ENCODE peak calls at places on chromosomes 2 and 18, in ten cellular contexts. One of them, this sample, is unnamed.

GRCh38 chr2:59528525-59528924 is 1024.9 kb downstream of the BCL11A start:
- DNase-seq in left lung: no peak
- DNase-seq in fibroblast of pulmonary artery: no peak
- DNase-seq in cardiac muscle cell: no peak
- DNase-seq in heart right ventricle: no peak
- DNase-seq in fibroblast of lung: no peak
- DNase-seq in epithelial cell of proximal tubule: no peak
- DNase-seq in GM13976: no peak
- DNase-seq in psoas muscle: no peak
- DNase-seq in progenitor cell of endocrine pancreas: no peak
- DNase-seq in this sample: no peak

GRCh38 chr2:241640165-241640795 is 2.8 kb downstream of the ATG4B start:
- DNase-seq in left lung: no peak
- DNase-seq in fibroblast of pulmonary artery: no peak
- DNase-seq in cardiac muscle cell: no peak
- DNase-seq in heart right ventricle: no peak
- DNase-seq in fibroblast of lung: no peak
- DNase-seq in epithelial cell of proximal tubule: no peak
- DNase-seq in GM13976: no peak
- DNase-seq in psoas muscle: no peak
- DNase-seq in progenitor cell of endocrine pancreas: no peak
- DNase-seq in this sample: no peak

GRCh38 chr2:153222231-153223165 is 256.1 kb downstream of the RPRM start:
- DNase-seq in left lung: no peak
- DNase-seq in fibroblast of pulmonary artery: no peak
- DNase-seq in cardiac muscle cell: no peak
- DNase-seq in heart right ventricle: no peak
- DNase-seq in fibroblast of lung: no peak
- DNase-seq in epithelial cell of proximal tubule: no peak
- DNase-seq in GM13976: no peak
- DNase-seq in psoas muscle: no peak
- DNase-seq in progenitor cell of endocrine pancreas: no peak
- DNase-seq in this sample: no peak

GRCh38 chr2:69191672-69192071 is 178.7 kb downstream of the ANTXR1 start:
- DNase-seq in left lung: no peak
- DNase-seq in fibroblast of pulmonary artery: no peak
- DNase-seq in cardiac muscle cell: no peak
- DNase-seq in heart right ventricle: no peak
- DNase-seq in fibroblast of lung: no peak
- DNase-seq in epithelial cell of proximal tubule: no peak
- DNase-seq in GM13976: no peak
- DNase-seq in psoas muscle: no peak
- DNase-seq in progenitor cell of endocrine pancreas: no peak
- DNase-seq in this sample: no peak

GRCh38 chr18:61334491-61334850 is 1.2 kb downstream of the CDH20 start:
- DNase-seq in left lung: peak; percentile 10
- DNase-seq in fibroblast of pulmonary artery: no peak
- DNase-seq in cardiac muscle cell: no peak
- DNase-seq in heart right ventricle: no peak
- DNase-seq in fibroblast of lung: peak; percentile 3
- DNase-seq in epithelial cell of proximal tubule: no peak
- DNase-seq in GM13976: no peak
- DNase-seq in psoas muscle: no peak
- DNase-seq in progenitor cell of endocrine pancreas: no peak
- DNase-seq in this sample: no peak

GRCh38 chr18:78967692-78968091 is 11.9 kb upstream of the SALL3 start:
- DNase-seq in left lung: no peak
- DNase-seq in fibroblast of pulmonary artery: no peak
- DNase-seq in cardiac muscle cell: no peak
- DNase-seq in heart right ventricle: no peak
- DNase-seq in fibroblast of lung: no peak
- DNase-seq in epithelial cell of proximal tubule: no peak
- DNase-seq in GM13976: no peak
- DNase-seq in psoas muscle: no peak
- DNase-seq in progenitor cell of endocrine pancreas: no peak
- DNase-seq in this sample: no peak

GRCh38 chr18:7535436-7536190 is 31.5 kb upstream of the PTPRM start:
- DNase-seq in left lung: no peak
- DNase-seq in fibroblast of pulmonary artery: no peak
- DNase-seq in cardiac muscle cell: no peak
- DNase-seq in heart right ventricle: no peak
- DNase-seq in fibroblast of lung: no peak
- DNase-seq in epithelial cell of proximal tubule: no peak
- DNase-seq in GM13976: no peak
- DNase-seq in psoas muscle: no peak
- DNase-seq in progenitor cell of endocrine pancreas: no peak
- DNase-seq in this sample: no peak

GRCh38 chr2:159035790-159036411 is 67.5 kb downstream of the TANC1 start:
- DNase-seq in left lung: no peak
- DNase-seq in fibroblast of pulmonary artery: peak; percentile 59
- DNase-seq in cardiac muscle cell: peak; percentile 68
- DNase-seq in heart right ventricle: no peak
- DNase-seq in fibroblast of lung: peak; percentile 33
- DNase-seq in epithelial cell of proximal tubule: peak; percentile 40
- DNase-seq in GM13976: no peak
- DNase-seq in psoas muscle: no peak
- DNase-seq in progenitor cell of endocrine pancreas: no peak
- DNase-seq in this sample: no peak

GRCh38 chr2:121596221-121597080 is 52.8 kb downstream of the CLASP1 start:
- DNase-seq in left lung: no peak
- DNase-seq in fibroblast of pulmonary artery: peak; percentile 66
- DNase-seq in cardiac muscle cell: peak; percentile 37
- DNase-seq in heart right ventricle: peak; percentile 47
- DNase-seq in fibroblast of lung: peak; percentile 70
- DNase-seq in epithelial cell of proximal tubule: peak; percentile 61
- DNase-seq in GM13976: peak; percentile 41
- DNase-seq in psoas muscle: no peak
- DNase-seq in progenitor cell of endocrine pancreas: no peak
- DNase-seq in this sample: peak; percentile 7

GRCh38 chr2:47566207-47566858 is 163.4 kb downstream of the MSH2 start:
- DNase-seq in left lung: no peak
- DNase-seq in fibroblast of pulmonary artery: no peak
- DNase-seq in cardiac muscle cell: no peak
- DNase-seq in heart right ventricle: no peak
- DNase-seq in fibroblast of lung: no peak
- DNase-seq in epithelial cell of proximal tubule: no peak
- DNase-seq in GM13976: no peak
- DNase-seq in psoas muscle: no peak
- DNase-seq in progenitor cell of endocrine pancreas: no peak
- DNase-seq in this sample: no peak

GRCh38 chr18:77320960-77321559 is 71.4 kb downstream of the GALR1 start:
- DNase-seq in left lung: no peak
- DNase-seq in fibroblast of pulmonary artery: no peak
- DNase-seq in cardiac muscle cell: peak; percentile 60
- DNase-seq in heart right ventricle: no peak
- DNase-seq in fibroblast of lung: no peak
- DNase-seq in epithelial cell of proximal tubule: no peak
- DNase-seq in GM13976: no peak
- DNase-seq in psoas muscle: no peak
- DNase-seq in progenitor cell of endocrine pancreas: no peak
- DNase-seq in this sample: no peak

GRCh38 chr2:71784734-71785549 is 331.6 kb downstream of the DYSF start:
- DNase-seq in left lung: no peak
- DNase-seq in fibroblast of pulmonary artery: no peak
- DNase-seq in cardiac muscle cell: no peak
- DNase-seq in heart right ventricle: peak; percentile 2
- DNase-seq in fibroblast of lung: no peak
- DNase-seq in epithelial cell of proximal tubule: no peak
- DNase-seq in GM13976: peak; percentile 25
- DNase-seq in psoas muscle: no peak
- DNase-seq in progenitor cell of endocrine pancreas: peak; percentile 3
- DNase-seq in this sample: no peak
- TF ChIP-seq CTCF in left lung: no peak
- TF ChIP-seq CTCF in fibroblast of pulmonary artery: no peak
- TF ChIP-seq CTCF in cardiac muscle cell: no peak
- TF ChIP-seq CTCF in heart right ventricle: no peak
- TF ChIP-seq CTCF in fibroblast of lung: no peak
- TF ChIP-seq CTCF in epithelial cell of proximal tubule: no peak
- TF ChIP-seq CTCF in GM13976: no peak
- TF ChIP-seq CTCF in psoas muscle: peak; percentile 12
- TF ChIP-seq CTCF in progenitor cell of endocrine pancreas: no peak
- TF ChIP-seq CTCF in this sample: no peak

DNA sequence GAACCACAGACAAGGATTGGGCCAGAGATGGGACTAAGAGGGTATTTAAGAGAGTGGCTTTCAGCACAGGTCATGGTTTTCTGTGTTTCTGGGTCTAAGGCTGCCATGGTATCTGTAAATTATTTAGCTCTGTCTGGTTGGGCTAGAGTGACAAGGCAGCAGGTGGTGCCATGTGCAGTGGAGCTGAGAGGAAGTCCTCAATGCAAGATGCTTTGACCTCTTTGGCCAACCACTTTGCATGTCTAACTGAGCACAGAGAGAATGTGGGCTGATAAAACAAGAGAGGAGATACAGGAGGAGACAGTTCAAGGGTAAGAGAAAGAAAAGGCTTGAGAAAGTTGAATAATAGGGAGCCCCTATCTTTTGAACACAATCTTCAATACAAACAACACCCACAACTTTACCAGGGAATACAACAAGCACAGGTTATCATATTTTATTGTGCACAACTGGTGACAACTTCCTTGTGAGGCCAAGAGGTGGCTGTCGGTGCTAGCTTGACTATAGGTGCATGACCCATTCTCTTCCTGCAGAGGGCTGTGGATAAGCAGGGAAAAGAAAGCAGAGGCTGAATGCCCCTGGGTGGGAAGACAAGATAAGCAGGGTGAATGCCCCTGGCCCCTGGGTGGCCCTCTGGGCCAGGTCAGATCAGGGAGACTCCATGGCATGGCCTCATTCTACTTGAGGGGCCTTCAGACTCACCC is 12.3 kb downstream of the FLACC1 start:
- DNase-seq in left lung: no peak
- DNase-seq in fibroblast of pulmonary artery: no peak
- DNase-seq in cardiac muscle cell: no peak
- DNase-seq in heart right ventricle: no peak
- DNase-seq in fibroblast of lung: no peak
- DNase-seq in epithelial cell of proximal tubule: no peak
- DNase-seq in GM13976: no peak
- DNase-seq in psoas muscle: no peak
- DNase-seq in progenitor cell of endocrine pancreas: no peak
- DNase-seq in this sample: no peak
- TF ChIP-seq CTCF in left lung: no peak
- TF ChIP-seq CTCF in fibroblast of pulmonary artery: peak; percentile 2
- TF ChIP-seq CTCF in cardiac muscle cell: no peak
- TF ChIP-seq CTCF in heart right ventricle: no peak
- TF ChIP-seq CTCF in fibroblast of lung: no peak
- TF ChIP-seq CTCF in epithelial cell of proximal tubule: peak; percentile 19
- TF ChIP-seq CTCF in GM13976: no peak
- TF ChIP-seq CTCF in psoas muscle: no peak
- TF ChIP-seq CTCF in progenitor cell of endocrine pancreas: peak; percentile 24
- TF ChIP-seq CTCF in this sample: no peak

GRCh38 chr2:188979730-188980123 is 5.6 kb downstream of the COL3A1 start:
- DNase-seq in left lung: no peak
- DNase-seq in fibroblast of pulmonary artery: peak; percentile 20
- DNase-seq in cardiac muscle cell: no peak
- DNase-seq in heart right ventricle: no peak
- DNase-seq in fibroblast of lung: no peak
- DNase-seq in epithelial cell of proximal tubule: no peak
- DNase-seq in GM13976: no peak
- DNase-seq in psoas muscle: no peak
- DNase-seq in progenitor cell of endocrine pancreas: no peak
- DNase-seq in this sample: no peak

GRCh38 chr2:188984126-188984525 is 10.0 kb downstream of the COL3A1 start:
- DNase-seq in left lung: no peak
- DNase-seq in fibroblast of pulmonary artery: peak; percentile 64
- DNase-seq in cardiac muscle cell: no peak
- DNase-seq in heart right ventricle: no peak
- DNase-seq in fibroblast of lung: peak; percentile 94
- DNase-seq in epithelial cell of proximal tubule: peak; percentile 23
- DNase-seq in GM13976: no peak
- DNase-seq in psoas muscle: no peak
- DNase-seq in progenitor cell of endocrine pancreas: no peak
- DNase-seq in this sample: no peak

GRCh38 chr2:188986839-188987238 is 12.7 kb downstream of the COL3A1 start:
- DNase-seq in left lung: no peak
- DNase-seq in fibroblast of pulmonary artery: peak; percentile 58
- DNase-seq in cardiac muscle cell: no peak
- DNase-seq in heart right ventricle: no peak
- DNase-seq in fibroblast of lung: no peak
- DNase-seq in epithelial cell of proximal tubule: no peak
- DNase-seq in GM13976: no peak
- DNase-seq in psoas muscle: no peak
- DNase-seq in progenitor cell of endocrine pancreas: no peak
- DNase-seq in this sample: no peak

GRCh38 chr2:188984680-188985079 is 10.5 kb downstream of the COL3A1 start:
- DNase-seq in left lung: no peak
- DNase-seq in fibroblast of pulmonary artery: peak; percentile 97
- DNase-seq in cardiac muscle cell: no peak
- DNase-seq in heart right ventricle: no peak
- DNase-seq in fibroblast of lung: peak; percentile 89
- DNase-seq in epithelial cell of proximal tubule: no peak
- DNase-seq in GM13976: no peak
- DNase-seq in psoas muscle: no peak
- DNase-seq in progenitor cell of endocrine pancreas: no peak
- DNase-seq in this sample: no peak

GRCh38 chr2:188983427-188984101 is 9.4 kb downstream of the COL3A1 start:
- DNase-seq in left lung: no peak
- DNase-seq in fibroblast of pulmonary artery: peak; percentile 76
- DNase-seq in cardiac muscle cell: peak; percentile 23
- DNase-seq in heart right ventricle: no peak
- DNase-seq in fibroblast of lung: peak; percentile 93
- DNase-seq in epithelial cell of proximal tubule: no peak
- DNase-seq in GM13976: no peak
- DNase-seq in psoas muscle: no peak
- DNase-seq in progenitor cell of endocrine pancreas: no peak
- DNase-seq in this sample: no peak
- TF ChIP-seq CTCF in left lung: peak; percentile 22
- TF ChIP-seq CTCF in fibroblast of pulmonary artery: peak; percentile 67
- TF ChIP-seq CTCF in cardiac muscle cell: peak; percentile 57
- TF ChIP-seq CTCF in heart right ventricle: peak; percentile 44
- TF ChIP-seq CTCF in fibroblast of lung: peak; percentile 53
- TF ChIP-seq CTCF in epithelial cell of proximal tubule: peak; percentile 38
- TF ChIP-seq CTCF in GM13976: peak; percentile 8
- TF ChIP-seq CTCF in psoas muscle: peak; percentile 23
- TF ChIP-seq CTCF in progenitor cell of endocrine pancreas: peak; percentile 45
- TF ChIP-seq CTCF in this sample: peak; percentile 42

DNA sequence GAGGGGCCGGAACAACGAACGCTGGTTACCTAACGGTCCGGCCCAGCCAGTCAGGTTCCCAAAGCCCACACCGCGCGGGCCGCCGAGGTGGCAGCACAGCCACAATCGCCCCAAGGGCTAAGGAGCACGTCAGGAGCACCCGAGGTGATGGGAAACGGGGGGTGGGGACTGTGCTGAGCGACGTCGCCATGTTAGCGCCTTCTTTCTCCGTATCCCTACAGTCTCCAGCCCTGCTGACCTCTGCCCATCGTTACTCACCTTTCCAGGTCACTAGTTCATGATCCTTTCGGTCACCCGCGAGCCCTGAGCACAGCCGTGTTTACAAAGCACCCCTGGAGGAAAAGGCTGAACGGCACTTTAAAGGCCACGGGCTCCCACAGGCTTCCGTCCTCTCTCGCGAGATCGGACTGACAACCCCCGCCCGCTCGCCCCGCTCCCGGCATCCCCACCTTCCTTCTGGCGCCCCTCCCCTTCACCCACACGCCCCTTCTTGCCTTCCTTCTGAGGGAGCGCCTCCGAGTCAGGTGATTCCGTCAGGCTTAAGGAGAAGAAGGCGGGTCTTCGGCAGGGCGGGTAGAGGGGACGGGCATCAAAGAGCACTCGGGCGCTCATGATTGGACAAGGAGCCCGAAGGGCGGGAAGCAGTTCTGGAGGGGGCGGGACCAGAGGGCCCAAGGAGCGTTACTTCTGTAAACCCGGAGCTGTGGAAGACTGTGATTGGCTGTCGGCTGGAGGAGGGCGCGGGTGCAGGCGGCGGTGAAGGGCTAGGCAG is at the start of gene ATF2:
- DNase-seq in left lung: peak; percentile 98
- DNase-seq in fibroblast of pulmonary artery: peak; percentile 100
- DNase-seq in cardiac muscle cell: peak; percentile 100
- DNase-seq in heart right ventricle: peak; percentile 99
- DNase-seq in fibroblast of lung: peak; percentile 100
- DNase-seq in epithelial cell of proximal tubule: peak; percentile 97
- DNase-seq in GM13976: peak; percentile 95
- DNase-seq in psoas muscle: peak; percentile 98
- DNase-seq in progenitor cell of endocrine pancreas: peak; percentile 93
- DNase-seq in this sample: peak; percentile 96
- TF ChIP-seq CTCF in left lung: no peak
- TF ChIP-seq CTCF in fibroblast of pulmonary artery: no peak
- TF ChIP-seq CTCF in cardiac muscle cell: no peak
- TF ChIP-seq CTCF in heart right ventricle: no peak
- TF ChIP-seq CTCF in fibroblast of lung: no peak
- TF ChIP-seq CTCF in epithelial cell of proximal tubule: no peak
- TF ChIP-seq CTCF in GM13976: no peak
- TF ChIP-seq CTCF in psoas muscle: no peak
- TF ChIP-seq CTCF in progenitor cell of endocrine pancreas: no peak
- TF ChIP-seq CTCF in this sample: no peak